ENCODE peak calls at places on chromosomes 12 and 14, in nine cellular contexts. A is SK-N-MC; B is RCC 7860; S is COR-L47; Z is stimulated activated CD8-positive, alpha-beta memory T cell treated with anti-CD3 and anti-CD28 coated beads, Interleukin-7, amount 100 ng/mL, for 4 hours; P is memory B cell; W is glomerular endothelial cell; K is SHP77; V is mucosa of gallbladder. E is an unnamed sample.

GRCh38 chr12:102095677-102096263 is 24.1 kb downstream of the NUP37 start:
- DNase-seq in A (peak), B (peak), S (peak), Z (no peak), P (no peak), W (peak), K (peak), V (no peak), E (no peak)

GRCh38 chr14:57486767-57487379 is 6.8 kb downstream of the CCDC198 start:
- DNase-seq in A (peak), B (peak), S (peak), Z (no peak), P (no peak), W (peak), K (peak), V (peak), E (no peak)

GRCh38 chr12:25994252-25994651 is 35.8 kb downstream of the RASSF8 start:
- DNase-seq in A (no peak), B (peak), S (no peak), Z (no peak), P (no peak), W (no peak), K (no peak), V (no peak), E (no peak)

GRCh38 chr12:109720152-109720855 is 6.7 kb downstream of the FAM222A start:
- DNase-seq in A (no peak), B (no peak), S (peak), Z (no peak), P (no peak), W (no peak), K (peak), V (no peak), E (no peak)

GRCh38 chr12:105256921-105257320 is 20.9 kb upstream of the APPL2 start:
- DNase-seq in A (no peak), B (peak), S (no peak), Z (no peak), P (no peak), W (no peak), K (no peak), V (no peak), E (no peak)

GRCh38 chr12:109879332-109880048 is 851 bp downstream of the GLTP start:
- DNase-seq in A (no peak), B (no peak), S (no peak), Z (no peak), P (no peak), W (no peak), K (no peak), V (no peak), E (no peak)

GRCh38 chr12:131134523-131135310 is 181.0 kb downstream of the ADGRD1 start:
- DNase-seq in A (no peak), B (no peak), S (no peak), Z (no peak), P (no peak), W (no peak), K (no peak), V (peak), E (no peak)

GRCh38 chr12:16482726-16483125 is 123.2 kb downstream of the LMO3 start:
- DNase-seq in A (no peak), B (no peak), S (no peak), Z (no peak), P (no peak), W (no peak), K (no peak), V (no peak), E (no peak)

GRCh38 chr12:104410326-104410725 is 46.4 kb upstream of the CHST11 start:
- DNase-seq in A (no peak), B (no peak), S (no peak), Z (no peak), P (no peak), W (no peak), K (no peak), V (no peak), E (no peak)

GRCh38 chr12:88566430-88566829 is 13.8 kb downstream of the KITLG start:
- DNase-seq in A (no peak), B (no peak), S (no peak), Z (no peak), P (no peak), W (no peak), K (no peak), V (peak), E (no peak)

GRCh38 chr12:65894624-65895023 is 70.3 kb downstream of the HMGA2 start:
- DNase-seq in A (peak), B (no peak), S (no peak), Z (no peak), P (no peak), W (no peak), K (no peak), V (no peak), E (no peak)

GRCh38 chr12:4164591-4165558 is 108.7 kb upstream of the CCND2 start:
- DNase-seq in A (no peak), B (no peak), S (no peak), Z (peak), P (peak), W (no peak), K (no peak), V (peak), E (peak)

GRCh38 chr12:58459191-58459590 is 461.1 kb downstream of the LRIG3 start:
- DNase-seq in A (no peak), B (no peak), S (no peak), Z (no peak), P (no peak), W (no peak), K (no peak), V (no peak), E (no peak)

GRCh38 chr14:75138492-75138891 is 11.6 kb upstream of the NEK9 start:
- DNase-seq in A (no peak), B (no peak), S (no peak), Z (no peak), P (no peak), W (no peak), K (no peak), V (no peak), E (no peak)

GRCh38 chr12:118498171-118498570 is 121.8 kb downstream of the SUDS3 start:
- DNase-seq in A (no peak), B (no peak), S (no peak), Z (no peak), P (no peak), W (no peak), K (no peak), V (peak), E (no peak)

GRCh38 chr14:64337901-64338615 is 43.9 kb upstream of the ESR2 start:
- DNase-seq in A (no peak), B (peak), S (peak), Z (no peak), P (peak), W (peak), K (peak), V (peak), E (peak)

GRCh38 chr14:23045419-23046357 is 3.7 kb downstream of the PSMB11 start:
- DNase-seq in A (no peak), B (no peak), S (no peak), Z (no peak), P (no peak), W (no peak), K (no peak), V (no peak), E (no peak)

GRCh38 chr12:107759410-107759809 is 1.5 kb downstream of the PRDM4 start:
- DNase-seq in A (peak), B (peak), S (peak), Z (no peak), P (no peak), W (peak), K (peak), V (no peak), E (no peak)

GRCh38 chr14:78403278-78403815 is 233.2 kb downstream of the NRXN3 start:
- DNase-seq in A (no peak), B (peak), S (no peak), Z (no peak), P (no peak), W (no peak), K (no peak), V (no peak), E (no peak)

GRCh38 chr12:114681149-114681849 is 2.7 kb downstream of the TBX3 start:
- DNase-seq in A (no peak), B (peak), S (no peak), Z (no peak), P (no peak), W (no peak), K (no peak), V (no peak), E (no peak)

GRCh38 chr12:63814146-63814774 is 30.2 kb upstream of the SRGAP1 start:
- DNase-seq in A (no peak), B (no peak), S (no peak), Z (no peak), P (no peak), W (no peak), K (no peak), V (no peak), E (no peak)

GRCh38 chr12:6193853-6194815 is 6.1 kb upstream of the CD9 start:
- DNase-seq in A (no peak), B (no peak), S (no peak), Z (no peak), P (no peak), W (no peak), K (no peak), V (no peak), E (no peak)

GRCh38 chr14:20775043-20775442 is 6.0 kb upstream of the RNASE6 start:
- DNase-seq in A (no peak), B (no peak), S (no peak), Z (no peak), P (no peak), W (no peak), K (no peak), V (no peak), E (no peak)

GRCh38 chr12:49553512-49554088 is 14.3 kb downstream of the MCRS1 start:
- DNase-seq in A (no peak), B (peak), S (peak), Z (no peak), P (no peak), W (no peak), K (peak), V (no peak), E (no peak)

GRCh38 chr14:57583396-57583795 is 89.7 kb upstream of the CCDC198 start:
- DNase-seq in A (no peak), B (no peak), S (no peak), Z (no peak), P (no peak), W (no peak), K (no peak), V (no peak), E (no peak)

GRCh38 chr12:80241576-80242273 is 142.4 kb downstream of the OTOGL start:
- DNase-seq in A (no peak), B (no peak), S (no peak), Z (no peak), P (no peak), W (no peak), K (no peak), V (no peak), E (peak)

GRCh38 chr12:3122841-3123678 is 45.9 kb downstream of the TSPAN9 start:
- DNase-seq in A (no peak), B (peak), S (no peak), Z (no peak), P (no peak), W (peak), K (no peak), V (peak), E (peak)